ENCODE peak calls at places on chromosome 9, in seven cellular contexts. T is left ventricle myocardium inferior, C is SJCRH30, N is fibroblast of the aortic adventitia, M is adipocyte, B is cardiac muscle cell, E is transverse colon. W is an unnamed sample.

GRCh38 chr9:129178983-129179382 is 922 bp upstream of the IER5L start:
- DNase-seq in T (no peak), C (no peak), N (no peak), M (no peak), B (peak), E (no peak), W (no peak)

GRCh38 chr9:118929317-118929716 is 439.9 kb downstream of the BRINP1 start:
- DNase-seq in T (no peak), C (peak), N (peak), M (peak), B (no peak), E (no peak), W (no peak)

GRCh38 chr9:137035507-137035834 is 3.6 kb upstream of the FUT7 start:
- DNase-seq in T (no peak), C (no peak), N (no peak), M (no peak), B (no peak), E (no peak), W (no peak)

GRCh38 chr9:19788614-19789271 is at the start of gene SLC24A2:
- DNase-seq in T (no peak), C (no peak), N (no peak), M (no peak), B (peak), E (no peak), W (no peak)

GRCh38 chr9:91308144-91308543 is 53.6 kb downstream of the AUH start:
- DNase-seq in T (no peak), C (no peak), N (no peak), M (no peak), B (no peak), E (no peak), W (no peak)

GRCh38 chr9:137396227-137396626 is 26.7 kb downstream of the EXD3 start:
- DNase-seq in T (no peak), C (no peak), N (peak), M (peak), B (no peak), E (no peak), W (no peak)

GRCh38 chr9:128787583-128788156 is 617 bp downstream of the TBC1D13 start:
- DNase-seq in T (no peak), C (no peak), N (peak), M (peak), B (peak), E (peak), W (no peak)

GRCh38 chr9:37209431-37210386 is 89.3 kb downstream of the ZCCHC7 start:
- DNase-seq in T (no peak), C (no peak), N (no peak), M (no peak), B (peak), E (no peak), W (peak)

GRCh38 chr9:119370816-119371215 is 1.6 kb upstream of the BRINP1 start:
- DNase-seq in T (peak), C (peak), N (peak), M (peak), B (peak), E (peak), W (no peak)

GRCh38 chr9:97501972-97502221 is 431 bp downstream of the TMOD1 start:
- DNase-seq in T (no peak), C (no peak), N (no peak), M (no peak), B (no peak), E (no peak), W (no peak)

GRCh38 chr9:12232836-12233235 is 460.3 kb upstream of the TYRP1 start:
- DNase-seq in T (no peak), C (no peak), N (no peak), M (no peak), B (no peak), E (no peak), W (no peak)

GRCh38 chr9:38619556-38620447 is 594 bp downstream of the ANKRD18A start:
- DNase-seq in T (no peak), C (peak), N (no peak), M (peak), B (peak), E (peak), W (no peak)

GRCh38 chr9:137150485-137151060 is 11.6 kb downstream of the GRIN1 start:
- DNase-seq in T (no peak), C (peak), N (peak), M (no peak), B (no peak), E (peak), W (peak)

GRCh38 chr9:88711719-88712118 is 176.7 kb downstream of the NXNL2 start:
- DNase-seq in T (no peak), C (no peak), N (no peak), M (no peak), B (no peak), E (no peak), W (no peak)

GRCh38 chr9:136364369-136364748 is 815 bp upstream of the DNLZ start:
- DNase-seq in T (no peak), C (no peak), N (no peak), M (no peak), B (no peak), E (no peak), W (no peak)

GRCh38 chr9:81849631-81850259 is 78.5 kb upstream of the SPATA31D4 start:
- DNase-seq in T (no peak), C (no peak), N (no peak), M (no peak), B (no peak), E (peak), W (no peak)

GRCh38 chr9:99726758-99727157 is 94.9 kb upstream of the NR4A3 start:
- DNase-seq in T (no peak), C (peak), N (no peak), M (no peak), B (no peak), E (no peak), W (peak)

GRCh38 chr9:94156549-94157407 is 72.5 kb downstream of the PTPDC1 start:
- DNase-seq in T (peak), C (peak), N (peak), M (peak), B (no peak), E (peak), W (peak)

GRCh38 chr9:93588641-93589609 is 12.5 kb downstream of the PHF2 start:
- DNase-seq in T (no peak), C (no peak), N (no peak), M (peak), B (no peak), E (no peak), W (no peak)

GRCh38 chr9:94101169-94101853 is 17.0 kb downstream of the PTPDC1 start:
- DNase-seq in T (no peak), C (no peak), N (no peak), M (no peak), B (no peak), E (no peak), W (no peak)

GRCh38 chr9:25703826-25704357 is 25.6 kb upstream of the TUSC1 start:
- DNase-seq in T (no peak), C (no peak), N (peak), M (no peak), B (no peak), E (no peak), W (no peak)

GRCh38 chr9:4762889-4763521 is 22.0 kb upstream of the AK3 start:
- DNase-seq in T (no peak), C (peak), N (no peak), M (no peak), B (peak), E (peak), W (no peak)

GRCh38 chr9:114212841-114213240 is 57.5 kb downstream of the COL27A1 start:
- DNase-seq in T (no peak), C (no peak), N (no peak), M (no peak), B (no peak), E (no peak), W (no peak)

GRCh38 chr9:98130576-98131228 is 11.7 kb upstream of the TRIM14 start:
- DNase-seq in T (no peak), C (no peak), N (no peak), M (no peak), B (no peak), E (peak), W (no peak)

GRCh38 chr9:92664394-92665152 is 5.4 kb downstream of the IPPK start:
- DNase-seq in T (no peak), C (no peak), N (no peak), M (no peak), B (no peak), E (no peak), W (no peak)

GRCh38 chr9:88782931-88783451 is 208.3 kb upstream of the S1PR3 start:
- DNase-seq in T (no peak), C (no peak), N (no peak), M (no peak), B (no peak), E (no peak), W (no peak)

GRCh38 chr9:33166263-33167083 is 663 bp downstream of the B4GALT1 start:
- DNase-seq in T (peak), C (peak), N (no peak), M (peak), B (no peak), E (peak), W (peak)

GRCh38 chr9:124010665-124011321 is 775 bp upstream of the LHX2 start:
- DNase-seq in T (peak), C (no peak), N (no peak), M (peak), B (peak), E (no peak), W (no peak)

GRCh38 chr9:81595887-81596558 is 93.3 kb downstream of the TLE1 start:
- DNase-seq in T (no peak), C (no peak), N (no peak), M (no peak), B (no peak), E (no peak), W (peak)

GRCh38 chr9:37531699-37532098 is 44.5 kb downstream of the FBXO10 start:
- DNase-seq in T (no peak), C (no peak), N (no peak), M (no peak), B (no peak), E (peak), W (no peak)

GRCh38 chr9:88794100-88794499 is 197.2 kb upstream of the S1PR3 start:
- DNase-seq in T (no peak), C (no peak), N (no peak), M (no peak), B (no peak), E (no peak), W (no peak)

GRCh38 chr9:94586814-94587213 is 6.8 kb downstream of the FBP2 start:
- DNase-seq in T (no peak), C (no peak), N (peak), M (peak), B (no peak), E (no peak), W (no peak)

GRCh38 chr9:88697764-88698436 is 162.9 kb downstream of the NXNL2 start:
- DNase-seq in T (no peak), C (no peak), N (no peak), M (no peak), B (no peak), E (no peak), W (no peak)

GRCh38 chr9:71822935-71823334 is 54.6 kb upstream of the CEMIP2 start:
- DNase-seq in T (no peak), C (no peak), N (no peak), M (no peak), B (no peak), E (no peak), W (no peak)

DNA sequence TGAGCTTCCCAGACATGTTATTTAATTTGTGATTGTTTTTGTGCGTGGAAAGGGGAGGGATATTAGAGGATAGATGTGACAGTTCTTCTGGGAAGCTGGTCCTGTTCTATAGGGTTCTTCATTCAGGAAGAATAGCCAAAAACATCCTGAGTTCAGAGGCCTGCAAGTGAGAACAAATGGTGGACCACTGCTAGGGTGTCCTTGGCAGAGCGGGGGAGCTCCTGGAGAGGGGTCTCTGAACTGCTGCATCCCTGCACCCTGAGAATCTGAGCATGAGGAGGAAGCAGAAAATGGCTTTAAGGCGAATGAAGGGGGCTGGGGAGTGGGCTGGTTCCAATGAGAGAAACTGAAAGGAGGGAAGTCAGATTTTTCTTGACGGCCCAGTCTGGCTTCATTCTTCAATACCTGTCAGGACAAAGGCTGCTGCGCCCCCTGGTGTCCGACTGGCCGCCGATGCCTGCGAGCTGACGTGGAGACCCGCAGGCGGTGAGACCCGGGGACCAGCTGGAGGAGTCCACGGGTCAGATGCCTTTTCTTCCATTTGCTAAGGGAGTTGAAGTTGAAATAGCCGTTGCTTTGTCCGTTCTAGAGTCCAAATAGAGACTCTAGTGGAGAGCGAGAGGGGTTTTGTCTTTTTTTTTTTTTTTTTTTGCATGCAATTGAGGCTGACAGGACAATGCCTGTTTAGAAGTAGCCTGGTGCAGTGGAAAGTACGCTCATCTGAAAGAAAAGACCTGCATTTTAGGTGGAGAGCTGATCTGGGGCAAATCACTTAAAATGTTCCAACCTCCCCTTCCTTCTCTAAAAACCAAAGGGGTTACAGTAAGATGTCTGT is 39.5 kb upstream of the NFIB start:
- DNase-seq in T (peak), C (peak), N (peak), M (peak), B (peak), E (peak), W (peak)
- H3K4me3 ChIP-seq in T (peak), C (no peak), N (peak), M (peak), B (no peak), E (no peak), W (peak)

GRCh38 chr9:14311940-14312572 is 1.9 kb downstream of the NFIB start:
- DNase-seq in T (no peak), C (no peak), N (peak), M (peak), B (no peak), E (no peak), W (no peak)

GRCh38 chr9:14312721-14313377 is 1.1 kb downstream of the NFIB start:
- DNase-seq in T (peak), C (peak), N (peak), M (peak), B (peak), E (peak), W (peak)

GRCh38 chr9:14314424-14314928 is 535 bp upstream of the NFIB start:
- DNase-seq in T (peak), C (peak), N (peak), M (peak), B (peak), E (peak), W (peak)

GRCh38 chr9:14313951-14314423 is at the start of gene NFIB:
- DNase-seq in T (peak), C (peak), N (peak), M (peak), B (peak), E (peak), W (peak)

DNA sequence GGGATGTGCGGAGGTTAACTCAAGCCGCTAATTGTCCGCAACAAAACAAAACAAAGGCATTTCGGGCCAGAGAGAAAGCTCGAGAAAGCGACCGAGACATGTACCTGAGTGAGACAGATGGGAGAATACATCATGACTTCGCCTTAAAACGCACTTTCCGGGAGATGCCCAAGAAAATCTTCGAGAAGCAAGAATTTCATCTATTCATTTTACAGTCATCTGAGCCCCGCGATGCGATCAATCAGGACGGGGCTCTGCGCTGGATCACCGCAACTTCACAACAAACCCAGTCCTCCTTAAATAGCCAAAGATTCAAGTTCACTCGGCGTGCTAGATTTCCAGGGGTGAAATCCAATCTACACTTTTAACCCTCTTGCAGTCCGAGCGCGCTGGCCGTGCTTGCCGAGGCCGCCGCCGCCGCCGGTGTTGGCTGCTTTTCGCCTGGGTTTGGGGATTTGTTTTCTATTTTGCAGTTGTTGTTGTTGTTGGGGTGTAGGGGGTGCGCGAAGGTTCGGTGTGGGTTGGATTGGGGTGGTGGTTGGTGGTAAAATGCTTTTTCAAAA is 482 bp downstream of the NFIB start:
- DNase-seq in T (no peak), C (peak), N (peak), M (peak), B (peak), E (peak), W (no peak)
- H3K4me3 ChIP-seq in T (peak), C (peak), N (peak), M (peak), B (peak), E (peak), W (peak)

DNA sequence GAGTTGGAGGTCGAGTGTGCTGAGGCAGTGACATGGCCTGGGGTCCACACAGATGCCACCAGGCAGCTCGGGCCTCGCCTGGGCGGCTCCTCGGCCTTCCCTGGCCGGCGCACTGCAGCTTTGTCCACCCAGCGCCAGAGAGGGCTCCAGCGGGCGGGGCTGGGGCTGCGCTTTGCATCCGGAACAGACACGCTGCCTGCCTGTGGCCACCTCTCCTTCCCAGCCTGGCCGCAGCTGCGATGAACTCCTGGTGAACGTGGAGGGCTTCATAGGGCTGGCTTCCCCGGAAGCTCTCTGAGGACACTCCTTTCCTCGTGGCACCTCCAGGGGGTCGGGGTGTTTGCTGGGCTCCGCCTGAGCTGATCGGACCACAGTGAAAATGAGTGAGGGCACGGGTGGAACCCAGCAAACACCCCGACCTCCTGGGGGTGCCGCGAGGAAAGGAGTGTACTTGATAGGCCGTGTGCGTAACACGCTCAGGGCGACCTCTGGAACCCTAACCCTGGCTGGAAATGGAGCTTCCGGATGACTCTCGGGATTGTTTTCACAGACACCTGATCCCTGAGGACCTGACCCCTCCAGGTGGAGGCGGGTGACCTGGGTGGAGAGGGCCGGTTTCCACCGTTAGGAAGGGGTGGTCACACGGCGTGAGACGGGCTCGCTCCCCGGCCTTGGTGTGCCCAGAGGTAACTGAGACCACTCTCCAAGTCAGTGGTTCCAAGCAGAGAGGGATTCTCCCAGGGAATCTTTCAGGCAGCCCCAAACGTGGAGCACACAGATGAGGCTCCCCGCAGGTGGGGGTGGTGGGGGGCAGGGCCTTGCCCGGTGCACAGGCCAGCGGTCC is 31.8 kb upstream of the RXRA start:
- DNase-seq in T (peak), C (peak), N (peak), M (no peak), B (no peak), E (peak), W (peak)
- H3K4me3 ChIP-seq in T (peak), C (peak), N (peak), M (peak), B (no peak), E (no peak), W (peak)

DNA sequence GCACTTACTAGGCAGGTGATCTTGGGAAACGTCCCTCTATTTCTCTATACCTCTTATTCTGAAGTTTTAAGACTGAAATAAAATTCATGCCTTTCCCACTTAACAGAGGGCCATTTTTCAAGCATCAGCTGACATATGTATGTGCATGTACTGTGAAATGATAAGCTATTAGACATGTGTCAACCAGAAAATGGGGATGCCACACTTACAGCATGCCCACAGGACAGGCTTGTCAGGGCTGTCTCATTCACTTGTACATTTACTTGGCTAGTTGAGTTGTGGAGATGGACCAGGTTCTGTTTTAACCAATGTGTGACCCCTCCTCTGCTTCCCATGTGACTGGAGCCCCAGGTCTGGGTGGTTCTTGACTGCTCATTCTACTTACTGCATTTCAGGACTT is 78.5 kb downstream of the C9orf152 start:
- DNase-seq in T (no peak), C (no peak), N (no peak), M (no peak), B (no peak), E (no peak), W (no peak)
- H3K4me3 ChIP-seq in T (peak), C (no peak), N (no peak), M (no peak), B (no peak), E (no peak), W (no peak)

GRCh38 chr9:684950-685340 is 156.6 kb upstream of the DMRT1 start:
- DNase-seq in T (no peak), C (no peak), N (peak), M (peak), B (no peak), E (no peak), W (no peak)

GRCh38 chr9:682633-683508 is 158.6 kb upstream of the DMRT1 start:
- DNase-seq in T (no peak), C (no peak), N (peak), M (peak), B (no peak), E (peak), W (no peak)

GRCh38 chr9:686381-686813 is 155.1 kb upstream of the DMRT1 start:
- DNase-seq in T (no peak), C (no peak), N (peak), M (peak), B (no peak), E (no peak), W (no peak)

GRCh38 chr9:683509-684021 is 157.9 kb upstream of the DMRT1 start:
- DNase-seq in T (no peak), C (no peak), N (no peak), M (no peak), B (no peak), E (no peak), W (no peak)

GRCh38 chr9:684055-684949 is 157.2 kb upstream of the DMRT1 start:
- DNase-seq in T (no peak), C (peak), N (peak), M (peak), B (peak), E (no peak), W (no peak)
- H3K4me3 ChIP-seq in T (no peak), C (no peak), N (peak), M (peak), B (no peak), E (no peak), W (no peak)

W was measured in BE2C.